ENCODE peak calls at places on chromosomes 6 and 20, in six cellular contexts. G, Y, K, D, C and X are unnamed samples.
A peak's percentile ranks its signal among the peaks of the same experiment; 100 is the strongest.

GRCh38 chr6:144528605-144529425 is 243.7 kb downstream of the UTRN start:
- DNase-seq in G (no peak), Y (no peak), K (no peak), D (no peak), C (no peak), X (no peak)

GRCh38 chr6:45855642-45856408 is 159.8 kb downstream of the CLIC5 start:
- DNase-seq in G (no peak), Y (no peak), K (no peak), D (no peak), C (no peak), X (no peak)

GRCh38 chr6:2244261-2245102 is 923 bp downstream of the GMDS start:
- DNase-seq in G (no peak), Y (no peak), K (no peak), D (peak; percentile 33), C (peak; percentile 51), X (no peak)

GRCh38 chr6:100554228-100554627 is 89.5 kb upstream of the SIM1 start:
- DNase-seq in G (no peak), Y (no peak), K (no peak), D (no peak), C (no peak), X (no peak)

GRCh38 chr20:33531047-33531877 is 41.4 kb downstream of the CBFA2T2 start:
- DNase-seq in G (no peak), Y (peak; percentile 18), K (no peak), D (no peak), C (no peak), X (no peak)

GRCh38 chr6:85866758-85867401 is 224.2 kb upstream of the SYNCRIP start:
- DNase-seq in G (no peak), Y (no peak), K (peak; percentile 24), D (no peak), C (no peak), X (no peak)

GRCh38 chr20:25624500-25624939 is 706 bp upstream of the NANP start:
- DNase-seq in G (no peak), Y (no peak), K (no peak), D (peak; percentile 41), C (no peak), X (no peak)

GRCh38 chr6:21597706-21598273 is 4.2 kb downstream of the SOX4 start:
- DNase-seq in G (no peak), Y (no peak), K (no peak), D (peak; percentile 17), C (no peak), X (peak; percentile 8)

GRCh38 chr20:2713285-2713684 is 20.7 kb downstream of the EBF4 start:
- DNase-seq in G (no peak), Y (no peak), K (no peak), D (no peak), C (no peak), X (no peak)

GRCh38 chr6:166143011-166143410 is 24.6 kb downstream of the TBXT start:
- DNase-seq in G (no peak), Y (no peak), K (no peak), D (no peak), C (no peak), X (no peak)

GRCh38 chr20:11728937-11729336 is 188.8 kb upstream of the BTBD3 start:
- DNase-seq in G (no peak), Y (no peak), K (no peak), D (no peak), C (no peak), X (no peak)

GRCh38 chr20:59273699-59274380 is 26.6 kb upstream of the EDN3 start:
- DNase-seq in G (no peak), Y (no peak), K (no peak), D (no peak), C (no peak), X (no peak)

GRCh38 chr20:40897177-40897700 is 131.4 kb upstream of the TOP1 start:
- DNase-seq in G (no peak), Y (peak; percentile 57), K (no peak), D (no peak), C (no peak), X (peak; percentile 9)

GRCh38 chr6:47598367-47598766 is 100.0 kb upstream of the ADGRF4 start:
- DNase-seq in G (no peak), Y (no peak), K (no peak), D (no peak), C (no peak), X (no peak)

GRCh38 chr6:142883011-142883410 is 62.0 kb downstream of the HIVEP2 start:
- DNase-seq in G (no peak), Y (no peak), K (no peak), D (no peak), C (no peak), X (peak; percentile 49)

GRCh38 chr6:42131531-42131930 is 10.9 kb downstream of the C6orf132 start:
- DNase-seq in G (no peak), Y (no peak), K (no peak), D (no peak), C (no peak), X (peak; percentile 73)

GRCh38 chr6:16683524-16684194 is 77.6 kb downstream of the ATXN1 start:
- DNase-seq in G (no peak), Y (no peak), K (peak; percentile 85), D (peak; percentile 66), C (peak; percentile 25), X (peak; percentile 70)

GRCh38 chr20:2742934-2743559 is 50.5 kb downstream of the EBF4 start:
- DNase-seq in G (peak; percentile 63), Y (no peak), K (peak; percentile 57), D (no peak), C (peak; percentile 55), X (peak; percentile 39)

DNA sequence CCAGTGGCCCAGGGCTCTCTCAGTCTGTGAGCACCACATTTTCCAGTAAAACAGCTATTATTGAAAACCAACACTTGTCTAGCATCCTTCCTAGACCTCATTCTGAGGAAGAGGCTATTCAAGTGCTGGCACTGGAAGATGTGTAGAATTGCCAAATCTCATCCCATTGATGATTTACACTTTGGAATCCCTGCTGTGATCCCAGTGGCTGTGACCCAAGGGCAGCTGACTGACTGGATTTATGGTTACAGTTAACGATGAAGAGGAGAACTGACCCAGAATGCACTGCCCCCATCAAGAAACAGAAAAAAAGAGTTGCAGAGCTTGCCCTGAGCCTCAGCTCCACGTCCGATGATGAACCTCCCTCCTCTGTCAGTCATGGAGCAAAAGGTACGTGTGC is 2.4 kb downstream of the CMTR1 start:
- DNase-seq in G (no peak), Y (no peak), K (no peak), D (no peak), C (no peak), X (no peak)
- TF ChIP-seq CTCF in G (no peak), Y (no peak), K (no peak), D (no peak), C (no peak), X (no peak)

GRCh38 chr6:10425973-10426780 is 11.3 kb upstream of the TFAP2A start:
- DNase-seq in G (peak; percentile 60), Y (no peak), K (peak; percentile 41), D (no peak), C (no peak), X (peak; percentile 49)
- TF ChIP-seq CTCF in G (no peak), Y (no peak), K (no peak), D (no peak), C (no peak), X (peak; percentile 52)

DNA sequence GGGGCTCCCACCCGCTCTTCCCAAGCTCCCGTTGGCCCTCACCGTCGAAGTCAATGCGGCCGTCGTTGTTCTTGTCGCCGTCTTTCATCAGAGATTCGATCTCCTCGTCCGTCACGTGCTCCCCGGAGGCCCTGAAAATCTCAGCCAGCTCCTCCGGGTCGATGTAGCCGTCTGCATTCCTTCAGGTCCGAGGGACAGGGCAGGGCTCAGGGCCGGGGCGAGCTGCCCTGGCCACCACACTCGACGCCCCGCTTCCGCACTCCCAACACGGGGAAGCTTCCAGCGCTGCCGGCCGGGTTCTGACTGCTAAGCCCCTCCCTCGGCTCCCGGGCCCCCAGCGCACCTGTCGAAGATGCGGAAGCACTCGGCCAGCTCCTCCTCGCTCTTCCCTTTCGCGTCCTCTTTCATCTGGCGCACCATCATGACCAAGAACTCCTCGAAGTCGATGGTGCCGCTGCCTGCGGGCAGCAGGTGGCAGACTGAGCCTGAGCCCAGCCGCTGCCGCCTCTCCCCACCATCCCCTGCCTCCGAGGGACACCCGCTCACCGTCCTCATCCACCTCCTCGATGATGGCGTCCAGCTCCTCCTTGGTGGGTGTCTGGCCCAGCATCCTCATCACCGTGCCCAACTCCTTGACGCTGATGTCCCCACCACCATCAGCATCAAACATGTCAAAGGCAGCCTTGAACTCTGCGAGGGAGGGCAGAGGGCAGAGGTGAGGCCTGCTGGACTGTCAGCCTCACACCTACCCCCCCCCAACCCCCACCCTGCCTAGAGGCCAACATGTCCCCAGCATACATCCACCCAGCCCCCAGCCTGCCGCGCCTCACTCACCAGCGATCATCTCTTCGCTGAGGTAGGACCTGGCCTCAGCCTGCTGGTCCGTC is 2.9 kb downstream of the TNNC2 start:
- DNase-seq in G (peak; percentile 53), Y (no peak), K (peak; percentile 70), D (no peak), C (peak; percentile 26), X (peak; percentile 20)
- TF ChIP-seq CTCF in G (peak; percentile 45), Y (peak; percentile 45), K (peak; percentile 68), D (no peak), C (no peak), X (peak; percentile 64)

DNA sequence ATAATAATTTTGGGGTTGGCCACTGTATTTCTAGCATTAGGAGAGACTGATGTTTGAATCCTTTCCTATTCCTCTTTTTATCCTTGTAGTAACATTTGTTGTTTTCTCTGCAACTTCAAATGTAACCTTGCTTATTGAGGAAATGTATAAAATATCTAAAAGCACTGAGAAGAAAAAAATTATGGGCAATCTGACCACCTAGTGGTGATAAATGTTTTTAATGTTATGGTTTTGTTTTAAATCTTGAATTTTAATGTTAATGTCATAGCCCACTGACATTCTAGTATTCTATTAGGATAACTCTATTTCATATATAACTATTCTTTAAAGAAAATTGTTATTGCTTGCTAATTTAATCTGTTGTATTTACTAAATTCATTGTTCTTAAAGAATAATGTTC is 134.4 kb downstream of the FARS2 start:
- DNase-seq in G (no peak), Y (no peak), K (no peak), D (no peak), C (no peak), X (no peak)
- TF ChIP-seq CTCF in G (no peak), Y (no peak), K (no peak), D (no peak), C (no peak), X (peak; percentile 70)

GRCh38 chr6:79431469-79431868 is 105.8 kb downstream of the LCA5 start:
- DNase-seq in G (no peak), Y (no peak), K (no peak), D (peak; percentile 23), C (no peak), X (no peak)
- TF ChIP-seq CTCF in G (no peak), Y (no peak), K (no peak), D (no peak), C (no peak), X (peak; percentile 29)

DNA sequence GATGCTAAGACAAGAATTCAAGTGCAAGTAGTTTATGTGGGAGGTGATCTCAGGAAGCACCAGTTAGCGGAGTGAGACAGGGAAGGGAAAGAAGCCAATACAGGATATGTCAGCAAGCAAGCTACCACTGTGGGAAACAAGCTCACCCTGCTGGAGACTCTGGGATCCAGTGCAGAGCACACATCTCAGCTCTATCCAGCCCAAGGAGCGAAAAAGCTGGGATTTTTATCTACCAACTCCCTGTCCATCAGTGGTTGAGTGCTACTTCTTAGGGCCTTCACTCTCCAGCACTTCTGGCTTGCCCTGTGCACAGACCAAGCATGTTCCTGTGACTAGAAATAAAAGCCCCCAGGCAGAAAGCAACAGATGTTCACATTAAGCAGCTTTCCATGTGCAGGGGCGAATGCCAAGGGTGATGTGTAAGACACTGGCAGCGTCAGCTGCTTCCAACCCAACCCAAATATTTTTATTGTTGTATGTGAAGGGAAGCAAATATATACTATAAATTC is 10.8 kb upstream of the RNF24 start:
- DNase-seq in G (no peak), Y (peak; percentile 55), K (no peak), D (no peak), C (no peak), X (peak; percentile 70)
- TF ChIP-seq CTCF in G (peak; percentile 24), Y (peak; percentile 73), K (peak; percentile 25), D (no peak), C (no peak), X (peak; percentile 66)